ENCODE peak calls at places on chromosomes 4 and X, in seven cellular contexts. F is NCI-H510A treated with DMSO at 0.1 percent for 48 hours; Z is H1; V is hypothalamus; I is GM23248; Y is amygdala; W is effector CD4-positive, alpha-beta T cell. Q is an unnamed sample.

GRCh38 chrX:88146577-88146976 is 600.4 kb upstream of the CPXCR1 start:
- DNase-seq in F (no peak), Z (no peak), V (no peak), I (no peak), Y (no peak), W (no peak), Q (no peak)

GRCh38 chr4:107721436-107722090 is 1.5 kb upstream of the PAPSS1 start:
- DNase-seq in F (peak), Z (peak), V (no peak), I (no peak), Y (no peak), W (peak), Q (no peak)

GRCh38 chr4:52910115-52910514 is 48.0 kb downstream of the RASL11B start:
- DNase-seq in F (no peak), Z (no peak), V (no peak), I (peak), Y (no peak), W (no peak), Q (no peak)

GRCh38 chr4:47054130-47054529 is 22.8 kb downstream of the GABRB1 start:
- DNase-seq in F (no peak), Z (no peak), V (no peak), I (no peak), Y (no peak), W (no peak), Q (no peak)

GRCh38 chr4:108854781-108855180 is 91.9 kb upstream of the ETNPPL start:
- DNase-seq in F (no peak), Z (no peak), V (no peak), I (peak), Y (no peak), W (no peak), Q (no peak)

GRCh38 chr4:141346144-141346543 is 125.4 kb downstream of the ZNF330 start:
- DNase-seq in F (peak), Z (no peak), V (peak), I (peak), Y (no peak), W (no peak), Q (peak)

GRCh38 chrX:135345328-135345645 is 36.0 kb downstream of the ETDC start:
- DNase-seq in F (peak), Z (no peak), V (no peak), I (peak), Y (no peak), W (no peak), Q (peak)

GRCh38 chrX:120426599-120426998 is 42.5 kb downstream of the LAMP2 start:
- DNase-seq in F (no peak), Z (no peak), V (no peak), I (peak), Y (no peak), W (no peak), Q (no peak)

GRCh38 chr4:8351931-8352367 is 82.4 kb downstream of the HTRA3 start:
- DNase-seq in F (peak), Z (no peak), V (no peak), I (peak), Y (no peak), W (no peak), Q (no peak)

GRCh38 chr4:180900781-180901180 is 1342.4 kb upstream of the TENM3 start:
- DNase-seq in F (no peak), Z (no peak), V (no peak), I (no peak), Y (no peak), W (no peak), Q (no peak)

GRCh38 chr4:25446611-25447010 is 69.5 kb downstream of the ANAPC4 start:
- DNase-seq in F (peak), Z (no peak), V (no peak), I (no peak), Y (no peak), W (no peak), Q (no peak)

GRCh38 chr4:128517096-128517738 is 229.6 kb upstream of the PGRMC2 start:
- DNase-seq in F (no peak), Z (no peak), V (no peak), I (peak), Y (no peak), W (no peak), Q (peak)

GRCh38 chr4:169768385-169768784 is 10.6 kb upstream of the HPF1 start:
- DNase-seq in F (no peak), Z (no peak), V (no peak), I (no peak), Y (no peak), W (no peak), Q (no peak)

GRCh38 chrX:101658661-101659477 is 781 bp downstream of the ARMCX2 start:
- DNase-seq in F (peak), Z (peak), V (peak), I (peak), Y (peak), W (peak), Q (peak)

GRCh38 chr4:8207314-8207713 is 8.2 kb downstream of the SH3TC1 start:
- DNase-seq in F (no peak), Z (no peak), V (no peak), I (peak), Y (no peak), W (no peak), Q (no peak)

GRCh38 chr4:135065366-135065765 is 863.8 kb upstream of the PABPC4L start:
- DNase-seq in F (no peak), Z (no peak), V (no peak), I (no peak), Y (no peak), W (no peak), Q (no peak)

Q was measured in A673.